ENCODE peak calls at places on chromosomes 12 and 14, in six cellular contexts. E is B cell, C is dorsolateral prefrontal cortex, A is neural crest cell, I is adrenal gland, W is mammary epithelial cell. Z is an unnamed sample.

GRCh38 chr12:128069359-128069997 is 197.5 kb upstream of the TMEM132C start:
- DNase-seq in W (peak; percentile 45), C (peak; percentile 54), A (peak; percentile 41), E (no peak), I (peak; percentile 77), Z (peak; percentile 52)

GRCh38 chr12:83462419-83462818 is 775.7 kb downstream of the TMTC2 start:
- DNase-seq in C (no peak), A (no peak), I (no peak), W (no peak), E (no peak), Z (no peak)

GRCh38 chr14:50666772-50667490 is 1.2 kb downstream of the SAV1 start:
- DNase-seq in C (peak; percentile 11), I (peak; percentile 70), A (no peak), E (no peak), W (peak; percentile 70), Z (no peak)

GRCh38 chr14:96261053-96261452 is 5.0 kb downstream of the BDKRB1 start:
- DNase-seq in E (no peak), C (no peak), A (no peak), I (no peak), W (no peak), Z (no peak)

GRCh38 chr12:53518381-53518780 is 11.1 kb upstream of the NPFF start:
- DNase-seq in I (peak; percentile 49), W (no peak), C (no peak), E (no peak), A (no peak), Z (no peak)

GRCh38 chr14:68612049-68612448 is 180.8 kb downstream of the ZFP36L1 start:
- DNase-seq in C (no peak), I (peak; percentile 59), E (no peak), W (no peak), A (no peak), Z (no peak)

GRCh38 chr12:26028953-26029740 is 70.7 kb downstream of the RASSF8 start:
- DNase-seq in E (no peak), I (peak; percentile 63), W (peak; percentile 25), C (no peak), A (peak; percentile 43), Z (no peak)

GRCh38 chr14:74035556-74035955 is 16.4 kb downstream of the BBOF1 start:
- DNase-seq in C (no peak), W (peak; percentile 2), I (no peak), A (no peak), E (no peak), Z (no peak)

GRCh38 chr14:45990252-45990651 is 661.3 kb downstream of the RPL10L start:
- DNase-seq in C (no peak), I (no peak), E (no peak), W (no peak), A (no peak), Z (no peak)
- TF ChIP-seq CTCF in C (no peak), I (no peak), E (no peak), W (no peak), A (peak; percentile 60), Z (peak; percentile 77)

GRCh38 chr14:39957290-39957689 is 525.1 kb upstream of the FBXO33 start:
- DNase-seq in A (no peak), C (no peak), I (no peak), W (no peak), E (no peak), Z (no peak)

GRCh38 chr14:39957987-39958386 is 525.8 kb upstream of the FBXO33 start:
- DNase-seq in E (no peak), A (no peak), I (no peak), C (no peak), W (no peak), Z (no peak)

DNA sequence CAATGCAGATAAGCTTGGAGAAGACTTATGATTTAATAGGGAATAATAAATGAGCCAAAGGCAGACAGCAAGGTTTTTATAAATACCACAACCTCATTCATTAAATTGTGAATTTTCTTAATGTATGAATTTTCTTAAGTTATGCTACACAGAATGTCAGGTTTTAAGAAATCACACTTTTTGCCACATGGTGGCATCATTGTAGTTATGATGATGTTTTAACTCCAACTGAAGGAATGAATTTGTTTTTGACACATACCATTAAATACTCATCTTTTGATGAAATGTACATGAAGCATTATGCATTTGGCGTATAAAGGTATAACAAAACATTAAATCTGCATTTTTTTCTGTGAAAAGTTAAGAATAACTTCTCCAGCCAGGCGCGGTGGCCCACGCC is 524.1 kb upstream of the FBXO33 start:
- DNase-seq in W (no peak), E (no peak), A (no peak), I (no peak), C (no peak), Z (no peak)
- TF ChIP-seq CTCF in W (no peak), E (no peak), A (peak; percentile 40), I (no peak), C (no peak), Z (peak; percentile 16)

DNA sequence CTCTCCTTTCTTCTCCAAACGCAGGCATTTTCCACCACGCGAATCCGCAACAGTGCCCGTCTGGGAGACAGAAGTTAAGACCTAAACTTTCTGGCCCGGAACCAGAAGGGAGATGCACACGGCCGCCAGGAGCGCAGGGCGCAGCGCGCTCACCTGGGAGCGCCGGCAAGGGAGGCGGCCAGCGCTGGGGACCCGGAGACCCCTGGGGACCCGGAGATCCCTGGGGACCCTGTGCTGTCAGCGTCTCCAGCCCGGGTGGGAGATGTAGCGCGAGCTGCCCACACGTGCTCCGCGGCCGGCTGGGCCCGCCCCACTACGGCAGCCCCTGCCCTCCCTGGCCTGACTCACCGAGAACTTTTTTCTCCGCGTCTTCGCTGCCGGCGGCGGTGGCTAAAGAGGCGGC is 620 bp downstream of the YBX3 start:
- DNase-seq in A (peak; percentile 22), I (peak; percentile 61), E (peak; percentile 57), C (no peak), W (peak; percentile 60), Z (peak; percentile 42)
- TF ChIP-seq CTCF in A (peak; percentile 45), I (peak; percentile 30), E (no peak), C (no peak), W (no peak), Z (no peak)

DNA sequence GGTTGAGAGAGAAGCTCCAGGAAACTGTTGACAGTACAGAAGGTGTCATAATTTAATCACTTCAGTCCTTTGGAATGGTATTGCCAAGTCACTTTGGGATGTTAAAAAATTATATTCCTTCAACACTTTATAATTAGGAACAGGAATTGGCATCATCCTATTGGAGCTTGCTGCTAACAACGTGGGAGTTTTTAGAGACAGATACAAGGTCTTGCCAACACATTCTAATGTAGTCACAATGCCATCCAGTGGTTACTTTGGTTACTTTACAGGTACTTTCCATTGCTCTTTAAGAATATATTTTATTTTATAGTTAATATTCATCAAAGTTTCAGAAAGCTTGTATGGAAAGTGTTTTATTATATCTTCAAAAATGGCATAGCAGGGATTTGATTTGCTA is 310.1 kb downstream of the SYT1 start:
- DNase-seq in W (peak; percentile 36), A (no peak), E (no peak), C (no peak), I (no peak), Z (no peak)
- TF ChIP-seq CTCF in W (peak; percentile 12), A (peak; percentile 64), E (no peak), C (no peak), I (no peak), Z (no peak)

GRCh38 chr14:101360045-101360931 is 201.0 kb upstream of the DIO3 start:
- DNase-seq in A (no peak), W (no peak), I (peak; percentile 50), E (no peak), C (no peak), Z (no peak)
- TF ChIP-seq CTCF in A (no peak), W (no peak), I (no peak), E (no peak), C (no peak), Z (no peak)

DNA sequence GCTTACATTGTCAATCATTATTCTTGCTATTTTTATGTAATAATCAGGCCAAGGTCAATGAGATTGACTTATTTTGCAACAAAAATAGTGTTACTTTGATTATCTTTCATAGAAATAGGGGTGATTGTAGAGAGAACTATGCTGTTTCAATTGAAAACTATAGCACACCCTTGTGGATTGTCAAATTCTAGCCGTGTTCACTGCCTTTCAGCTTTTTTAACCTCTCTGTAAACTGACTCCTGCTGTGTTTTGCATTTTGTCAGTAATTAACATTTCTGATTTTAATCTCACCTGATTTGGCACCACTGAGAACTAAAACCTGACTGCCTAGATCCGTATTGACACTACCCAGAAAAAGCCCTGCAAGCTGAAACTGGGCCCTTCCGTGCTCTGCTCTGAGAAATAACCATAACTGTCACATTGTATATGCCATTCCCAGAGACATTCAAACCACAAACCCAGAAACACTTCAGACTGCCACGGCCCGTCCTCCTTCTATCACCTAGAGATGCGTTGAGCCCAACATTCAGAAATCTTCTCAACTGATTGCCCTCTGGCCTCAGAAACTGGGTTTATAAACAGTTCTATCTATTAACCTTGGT is 26.6 kb upstream of the ETV6 start:
- DNase-seq in A (no peak), E (no peak), W (no peak), I (no peak), C (no peak), Z (no peak)
- TF ChIP-seq CTCF in A (no peak), E (no peak), W (no peak), I (no peak), C (no peak), Z (no peak)

GRCh38 chr14:97402279-97402678 is 605.1 kb downstream of the VRK1 start:
- DNase-seq in E (no peak), A (no peak), C (no peak), I (no peak), W (no peak), Z (no peak)

DNA sequence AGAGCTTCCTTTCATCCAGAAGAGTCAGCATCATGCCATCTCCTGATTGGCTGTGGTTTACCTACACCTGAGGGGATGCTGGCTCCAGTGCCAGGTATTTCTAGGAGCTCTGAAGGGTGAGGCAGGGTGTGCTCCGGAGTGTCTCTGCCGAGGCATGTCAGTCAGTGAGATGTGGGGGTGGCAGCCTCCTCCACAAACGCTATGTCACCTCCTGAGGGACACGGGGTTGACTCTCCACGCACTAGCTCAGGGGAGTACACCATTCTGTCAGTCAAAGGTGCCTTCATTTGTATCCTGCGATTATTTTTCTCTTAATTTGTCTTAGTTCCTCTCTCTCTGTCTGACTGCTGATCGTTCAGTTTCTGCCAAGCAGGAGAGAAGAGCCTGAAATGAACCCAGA is 604.5 kb downstream of the VRK1 start:
- DNase-seq in W (no peak), E (no peak), I (no peak), C (no peak), A (no peak), Z (no peak)
- TF ChIP-seq CTCF in W (no peak), E (no peak), I (no peak), C (no peak), A (no peak), Z (no peak)

GRCh38 chr14:106129274-106129673 is 602.9 kb downstream of the TMEM121 start:
- DNase-seq in W (no peak), A (no peak), C (no peak), I (no peak), E (no peak), Z (no peak)
- TF ChIP-seq CTCF in W (no peak), A (no peak), C (no peak), I (no peak), E (peak; percentile 22), Z (no peak)

Z was measured in glutamatergic neuron.